ENCODE peak calls at places on chromosomes 3 and 15, in four cellular contexts. R is gastrocnemius medialis, I is A549, T is psoas muscle. K is an unnamed sample.

GRCh38 chr3:46890132-46890531 is 12.6 kb downstream of the PTH1R start:
- DNase-seq in I (no peak), R (no peak), T (no peak), K (no peak)

GRCh38 chr3:139634236-139634635 is 43.5 kb downstream of the NMNAT3 start:
- DNase-seq in T (no peak), I (no peak), R (no peak), K (peak)

GRCh38 chr3:57572096-57572495 is 16.0 kb downstream of the PDE12 start:
- DNase-seq in R (no peak), I (no peak), T (no peak), K (no peak)

GRCh38 chr3:32577621-32578556 is 7.2 kb upstream of the DYNC1LI1 start:
- DNase-seq in R (no peak), I (no peak), T (no peak), K (no peak)

GRCh38 chr15:57150066-57150865 is 226.0 kb upstream of the CGNL1 start:
- DNase-seq in I (no peak), T (no peak), R (no peak), K (no peak)

GRCh38 chr15:57422113-57422754 is 45.9 kb downstream of the CGNL1 start:
- DNase-seq in T (no peak), R (no peak), I (no peak), K (no peak)

GRCh38 chr3:60809857-60810256 is 441.4 kb downstream of the FHIT start:
- DNase-seq in I (peak), R (no peak), T (no peak), K (peak)

GRCh38 chr15:75732809-75733451 is 20.3 kb upstream of the CSPG4 start:
- DNase-seq in T (peak), R (peak), I (peak), K (no peak)

GRCh38 chr3:10933958-10934481 is 58.5 kb upstream of the SLC6A1 start:
- DNase-seq in T (no peak), I (peak), R (no peak), K (no peak)

GRCh38 chr15:41894791-41895463 is 1.1 kb upstream of the SPTBN5 start:
- DNase-seq in I (peak), R (peak), T (peak), K (peak)

GRCh38 chr3:72194464-72194857 is 409.5 kb upstream of the PROK2 start:
- DNase-seq in R (no peak), I (no peak), T (no peak), K (no peak)

GRCh38 chr3:136149569-136150136 is 46.5 kb downstream of the MSL2 start:
- DNase-seq in R (no peak), T (no peak), I (no peak), K (peak)

GRCh38 chr3:187669675-187670504 is at the start of gene SST:
- DNase-seq in R (no peak), T (peak), I (peak), K (peak)

GRCh38 chr3:151008699-151009098 is 36.2 kb upstream of the CLRN1 start:
- DNase-seq in T (no peak), I (peak), R (no peak), K (peak)

GRCh38 chr15:78830514-78831228 is 19.4 kb upstream of the ADAMTS7 start:
- DNase-seq in I (no peak), R (no peak), T (no peak), K (no peak)

GRCh38 chr3:117059990-117060338 is 350.4 kb downstream of the TUSC7 start:
- DNase-seq in I (no peak), R (no peak), T (no peak), K (no peak)

GRCh38 chr3:158770254-158771017 is 31.4 kb upstream of the MFSD1 start:
- DNase-seq in R (no peak), T (no peak), I (peak), K (no peak)

GRCh38 chr15:28094732-28095521 is 4.2 kb downstream of the OCA2 start:
- DNase-seq in T (no peak), R (no peak), I (no peak), K (no peak)

GRCh38 chr15:80328496-80328895 is 75.7 kb upstream of the ARNT2 start:
- DNase-seq in T (no peak), R (no peak), I (no peak), K (no peak)

GRCh38 chr3:141894524-141895176 is 18.2 kb downstream of the ATP1B3 start:
- DNase-seq in R (no peak), T (no peak), I (peak), K (peak)

DNA sequence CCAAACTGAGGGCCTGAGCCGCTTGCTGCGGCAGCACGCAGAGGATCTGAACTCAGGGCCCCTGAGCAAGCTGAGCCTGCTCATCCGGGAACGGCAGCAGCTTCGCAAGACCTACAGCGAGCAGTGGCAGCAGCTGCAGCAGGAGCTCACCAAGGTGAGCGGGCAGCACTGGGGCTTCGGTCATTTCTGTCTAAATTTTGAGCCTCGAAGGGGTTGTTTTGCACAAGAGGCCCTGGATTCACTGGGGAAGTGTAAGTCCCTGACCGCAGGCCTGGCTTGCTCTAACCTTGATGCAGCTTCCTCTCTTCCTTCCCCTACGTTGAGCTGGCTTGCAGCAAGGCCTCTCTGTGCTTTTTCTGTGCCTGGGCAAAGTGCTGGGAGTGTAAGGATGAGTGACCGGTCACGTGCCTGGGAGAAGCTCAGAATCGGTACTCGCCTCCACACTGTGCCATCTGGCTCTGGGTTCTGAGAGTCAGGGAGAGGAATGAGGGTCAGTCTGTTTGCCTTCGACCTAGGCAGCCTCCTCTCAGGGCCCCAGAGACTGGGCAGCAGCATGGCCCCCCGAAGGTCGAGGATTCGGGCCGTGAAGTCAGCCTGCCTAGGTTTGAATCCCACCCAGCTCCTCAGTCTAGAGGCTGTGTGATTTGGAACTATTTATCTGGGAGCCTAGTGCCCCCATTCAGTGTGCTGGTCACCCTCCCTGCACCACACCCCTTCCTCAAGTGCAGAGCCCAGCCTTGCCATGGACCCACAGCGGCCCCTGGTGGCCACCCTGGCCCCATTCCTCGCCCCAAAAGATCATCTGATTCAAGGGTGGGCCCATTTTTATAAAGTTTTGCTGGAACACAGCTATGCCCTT is 1.4 kb downstream of the FES start:
- DNase-seq in T (peak), I (peak), R (peak), K (no peak)
- H3K4me3 ChIP-seq in T (peak), I (no peak), R (peak), K (no peak)

DNA sequence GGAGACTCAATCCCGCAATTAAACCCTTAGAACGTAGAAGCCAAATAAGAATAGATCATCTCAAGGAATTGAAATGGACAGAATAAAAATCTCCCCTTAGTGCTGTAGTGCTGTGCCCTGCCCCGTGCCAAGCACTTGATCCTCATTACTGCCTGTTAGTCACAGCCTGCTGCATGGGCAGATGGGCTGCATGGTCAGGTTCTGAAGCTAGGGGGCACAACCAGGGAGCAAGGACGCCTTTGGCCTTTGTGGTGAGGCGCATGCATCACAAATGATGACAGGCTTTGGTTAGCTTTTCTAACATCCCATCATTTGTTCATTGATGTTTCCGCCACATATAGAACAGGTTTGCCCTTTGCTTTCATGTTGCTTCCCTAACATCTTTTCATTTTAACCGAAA is 336.3 kb upstream of the ADAMTS9 start:
- DNase-seq in R (no peak), I (no peak), T (no peak), K (no peak)
- TF ChIP-seq CTCF in R (no peak), I (no peak), T (no peak), K (no peak)

DNA sequence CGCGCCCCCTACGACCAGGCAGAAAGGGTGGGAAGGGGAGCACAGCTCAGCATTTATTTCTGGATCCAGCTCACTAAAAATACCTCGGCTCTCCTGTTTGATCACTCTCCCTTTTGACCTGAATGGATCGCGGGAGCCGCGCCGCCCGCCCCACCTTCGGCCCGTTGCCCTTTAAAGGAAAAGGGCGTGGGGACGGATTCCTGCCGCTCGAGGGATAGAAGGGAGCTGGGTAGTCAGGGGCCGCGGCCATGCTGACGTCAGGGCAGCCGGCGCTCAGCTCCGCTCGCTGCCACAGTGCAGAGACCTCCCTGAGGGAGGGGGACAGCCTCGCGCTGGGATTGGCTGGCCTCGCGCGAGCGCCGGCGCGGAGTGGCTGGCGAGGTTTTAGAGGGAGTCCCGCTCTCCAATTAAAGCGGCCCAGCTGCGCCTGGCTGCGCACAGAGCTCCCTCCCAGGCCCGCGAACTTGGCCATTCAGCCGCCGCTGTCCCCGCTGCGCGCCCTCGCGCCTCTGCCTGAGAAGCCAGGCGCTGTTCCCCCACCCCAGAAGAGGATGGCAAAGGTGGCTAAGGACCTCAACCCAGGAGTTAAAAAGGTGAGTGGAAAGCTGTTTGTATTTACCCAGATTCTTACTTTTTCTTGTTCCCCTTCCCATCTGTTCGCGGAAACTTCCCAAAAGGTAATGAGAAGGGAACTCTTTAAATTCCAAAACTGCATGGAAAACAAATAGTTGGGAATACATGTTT is at the start of gene LMCD1:
- DNase-seq in I (peak), T (peak), R (peak), K (peak)
- H3K4me3 ChIP-seq in I (peak), T (peak), R (peak), K (peak)

GRCh38 chr3:111072016-111072891 is 638 bp downstream of the NECTIN3 start:
- DNase-seq in R (no peak), T (peak), I (peak), K (no peak)

GRCh38 chr3:111071257-111072015 is at the start of gene NECTIN3:
- DNase-seq in T (peak), R (peak), I (peak), K (peak)

GRCh38 chr3:111068574-111068973 is 3.0 kb upstream of the NECTIN3 start:
- DNase-seq in T (no peak), R (no peak), I (no peak), K (no peak)

GRCh38 chr3:111069974-111070751 is 1.5 kb upstream of the NECTIN3 start:
- DNase-seq in R (no peak), T (peak), I (no peak), K (no peak)

GRCh38 chr3:111070772-111071256 is 802 bp upstream of the NECTIN3 start:
- DNase-seq in T (no peak), R (no peak), I (no peak), K (no peak)
- TF ChIP-seq CTCF in T (no peak), R (no peak), I (no peak), K (no peak)

GRCh38 chr3:97927699-97928098 is 44.5 kb downstream of the RIOX2 start:
- DNase-seq in I (no peak), R (no peak), T (no peak), K (peak)
- H3K4me3 ChIP-seq in I (no peak), R (no peak), T (no peak), K (no peak)